ENCODE peak calls at places on chromosome 20, in ten cellular contexts. I, Q, B, U, R, G, W, V, Y and M are unnamed samples.

GRCh38 chr20:53865905-53866786 is 204.2 kb downstream of the BCAS1 start:
- DNase-seq in I (peak), Q (peak), B (peak), U (peak), R (peak), G (peak), W (peak), V (peak), Y (peak), M (peak)

GRCh38 chr20:18090044-18090443 is 32.3 kb upstream of the OVOL2 start:
- DNase-seq in I (no peak), Q (no peak), B (no peak), U (peak), R (no peak), G (peak), W (no peak), V (no peak), Y (no peak), M (no peak)

GRCh38 chr20:6418732-6419131 is 295.9 kb upstream of the FERMT1 start:
- DNase-seq in I (no peak), Q (no peak), B (peak), U (no peak), R (no peak), G (no peak), W (no peak), V (no peak), Y (no peak), M (no peak)

GRCh38 chr20:51697119-51697826 is 70.9 kb downstream of the ATP9A start:
- DNase-seq in I (no peak), Q (no peak), B (peak), U (peak), R (no peak), G (peak), W (no peak), V (no peak), Y (no peak), M (no peak)

GRCh38 chr20:8131598-8132014 is 460 bp upstream of the PLCB1 start:
- DNase-seq in I (peak), Q (no peak), B (no peak), U (no peak), R (no peak), G (peak), W (peak), V (no peak), Y (no peak), M (no peak)

GRCh38 chr20:4190792-4191519 is 175.6 kb upstream of the RNF24 start:
- DNase-seq in I (no peak), Q (no peak), B (no peak), U (peak), R (no peak), G (no peak), W (peak), V (no peak), Y (no peak), M (no peak)

GRCh38 chr20:58558483-58559367 is 43.5 kb upstream of the APCDD1L start:
- DNase-seq in I (no peak), Q (no peak), B (no peak), U (no peak), R (no peak), G (no peak), W (no peak), V (peak), Y (peak), M (no peak)

GRCh38 chr20:35215066-35215956 is 11.2 kb upstream of the MMP24 start:
- DNase-seq in I (no peak), Q (no peak), B (peak), U (peak), R (no peak), G (peak), W (peak), V (peak), Y (no peak), M (no peak)

GRCh38 chr20:57049298-57049697 is 217.1 kb downstream of the BMP7 start:
- DNase-seq in I (no peak), Q (no peak), B (no peak), U (no peak), R (no peak), G (no peak), W (no peak), V (no peak), Y (no peak), M (no peak)

GRCh38 chr20:528923-529594 is 14.5 kb downstream of the CSNK2A1 start:
- DNase-seq in I (peak), Q (no peak), B (peak), U (peak), R (peak), G (peak), W (peak), V (peak), Y (no peak), M (no peak)

GRCh38 chr20:46715292-46715756 is 5.9 kb downstream of the SLC2A10 start:
- DNase-seq in I (no peak), Q (peak), B (peak), U (peak), R (peak), G (peak), W (peak), V (peak), Y (peak), M (peak)

GRCh38 chr20:2520617-2521016 is 11.9 kb upstream of the ZNF343 start:
- DNase-seq in I (no peak), Q (no peak), B (no peak), U (no peak), R (no peak), G (no peak), W (no peak), V (no peak), Y (no peak), M (no peak)

GRCh38 chr20:58603656-58604184 is 47.4 kb upstream of the STX16 start:
- DNase-seq in I (peak), Q (no peak), B (peak), U (no peak), R (peak), G (peak), W (no peak), V (no peak), Y (no peak), M (no peak)

GRCh38 chr20:47258745-47259695 is 97.5 kb downstream of the ZMYND8 start:
- DNase-seq in I (peak), Q (no peak), B (peak), U (peak), R (no peak), G (peak), W (no peak), V (peak), Y (no peak), M (peak)

GRCh38 chr20:59733326-59733725 is 129.0 kb downstream of the PHACTR3 start:
- DNase-seq in I (no peak), Q (no peak), B (no peak), U (no peak), R (no peak), G (no peak), W (no peak), V (no peak), Y (peak), M (no peak)

GRCh38 chr20:56433880-56434255 is 21.8 kb downstream of the CASS4 start:
- DNase-seq in I (peak), Q (no peak), B (peak), U (no peak), R (peak), G (peak), W (no peak), V (no peak), Y (no peak), M (no peak)

GRCh38 chr20:49821850-49822249 is 9.2 kb downstream of the SLC9A8 start:
- DNase-seq in I (peak), Q (no peak), B (peak), U (peak), R (no peak), G (peak), W (no peak), V (peak), Y (no peak), M (peak)

GRCh38 chr20:38139919-38140753 is 24.9 kb downstream of the TGM2 start:
- DNase-seq in I (peak), Q (no peak), B (peak), U (peak), R (no peak), G (peak), W (no peak), V (peak), Y (no peak), M (no peak)

GRCh38 chr20:13061381-13061780 is 52.6 kb downstream of the SPTLC3 start:
- DNase-seq in I (no peak), Q (peak), B (no peak), U (peak), R (no peak), G (no peak), W (peak), V (peak), Y (no peak), M (no peak)

GRCh38 chr20:1191289-1191688 is 6.5 kb upstream of the TMEM74B start:
- DNase-seq in I (no peak), Q (no peak), B (no peak), U (no peak), R (no peak), G (no peak), W (no peak), V (no peak), Y (no peak), M (no peak)

GRCh38 chr20:891121-892080 is 24.7 kb downstream of the ANGPT4 start:
- DNase-seq in I (no peak), Q (peak), B (peak), U (peak), R (no peak), G (no peak), W (no peak), V (no peak), Y (no peak), M (peak)

GRCh38 chr20:3203315-3204123 is 963 bp downstream of the DDRGK1 start:
- DNase-seq in I (no peak), Q (peak), B (no peak), U (peak), R (no peak), G (peak), W (no peak), V (no peak), Y (peak), M (peak)

GRCh38 chr20:16385891-16386290 is 187.4 kb downstream of the KIF16B start:
- DNase-seq in I (no peak), Q (no peak), B (no peak), U (no peak), R (no peak), G (no peak), W (no peak), V (no peak), Y (no peak), M (peak)

GRCh38 chr20:60056345-60057122 is 98.3 kb downstream of the CDH26 start:
- DNase-seq in I (no peak), Q (no peak), B (no peak), U (no peak), R (no peak), G (no peak), W (no peak), V (no peak), Y (peak), M (no peak)

GRCh38 chr20:64166712-64167615 is 2.7 kb downstream of the MYT1 start:
- DNase-seq in I (no peak), Q (no peak), B (no peak), U (no peak), R (no peak), G (no peak), W (no peak), V (no peak), Y (peak), M (no peak)

GRCh38 chr20:38210741-38211140 is 45.7 kb upstream of the TGM2 start:
- DNase-seq in I (no peak), Q (no peak), B (peak), U (peak), R (no peak), G (no peak), W (peak), V (no peak), Y (no peak), M (no peak)

GRCh38 chr20:17859616-17860232 is 108.9 kb downstream of the SNX5 start:
- DNase-seq in I (no peak), Q (peak), B (no peak), U (no peak), R (no peak), G (no peak), W (no peak), V (no peak), Y (no peak), M (peak)

GRCh38 chr20:4604580-4604979 is 117.1 kb upstream of the PRND start:
- DNase-seq in I (no peak), Q (no peak), B (no peak), U (no peak), R (no peak), G (no peak), W (no peak), V (no peak), Y (no peak), M (no peak)

GRCh38 chr20:3165473-3166337 is 6.0 kb upstream of the FASTKD5 start:
- DNase-seq in I (no peak), Q (no peak), B (no peak), U (no peak), R (no peak), G (peak), W (no peak), V (no peak), Y (no peak), M (no peak)

GRCh38 chr20:50959543-50960126 is 1.0 kb downstream of the MOCS3 start:
- DNase-seq in I (no peak), Q (no peak), B (no peak), U (no peak), R (no peak), G (no peak), W (no peak), V (no peak), Y (no peak), M (no peak)

GRCh38 chr20:37543828-37544227 is 16.2 kb upstream of the BLCAP start:
- DNase-seq in I (peak), Q (no peak), B (no peak), U (peak), R (no peak), G (peak), W (peak), V (peak), Y (no peak), M (no peak)

GRCh38 chr20:18637296-18637695 is 49.4 kb downstream of the DTD1 start:
- DNase-seq in I (no peak), Q (no peak), B (no peak), U (no peak), R (no peak), G (no peak), W (no peak), V (no peak), Y (no peak), M (no peak)

GRCh38 chr20:47529840-47530239 is 28.2 kb downstream of the NCOA3 start:
- DNase-seq in I (no peak), Q (no peak), B (no peak), U (no peak), R (no peak), G (peak), W (no peak), V (no peak), Y (no peak), M (no peak)

GRCh38 chr20:35539756-35540212 is 2.1 kb upstream of the ERGIC3 start:
- DNase-seq in I (no peak), Q (peak), B (no peak), U (no peak), R (no peak), G (peak), W (no peak), V (no peak), Y (peak), M (peak)

GRCh38 chr20:4027590-4028265 is 12.4 kb upstream of the RNF24 start:
- DNase-seq in I (no peak), Q (no peak), B (no peak), U (no peak), R (no peak), G (no peak), W (no peak), V (no peak), Y (no peak), M (no peak)

GRCh38 chr20:42936482-42936881 is 253.2 kb downstream of the PTPRT start:
- DNase-seq in I (no peak), Q (no peak), B (no peak), U (no peak), R (no peak), G (no peak), W (no peak), V (no peak), Y (no peak), M (no peak)

GRCh38 chr20:43736588-43737091 is 9.8 kb upstream of the GTSF1L start:
- DNase-seq in I (no peak), Q (no peak), B (no peak), U (no peak), R (no peak), G (peak), W (no peak), V (peak), Y (peak), M (no peak)

GRCh38 chr20:35821807-35822242 is 50.0 kb downstream of the PHF20 start:
- DNase-seq in I (peak), Q (no peak), B (peak), U (peak), R (no peak), G (peak), W (peak), V (peak), Y (no peak), M (no peak)

GRCh38 chr20:56630506-56631317 is 1.6 kb downstream of the TFAP2C start:
- DNase-seq in I (no peak), Q (no peak), B (peak), U (no peak), R (no peak), G (peak), W (peak), V (no peak), Y (peak), M (peak)

DNA sequence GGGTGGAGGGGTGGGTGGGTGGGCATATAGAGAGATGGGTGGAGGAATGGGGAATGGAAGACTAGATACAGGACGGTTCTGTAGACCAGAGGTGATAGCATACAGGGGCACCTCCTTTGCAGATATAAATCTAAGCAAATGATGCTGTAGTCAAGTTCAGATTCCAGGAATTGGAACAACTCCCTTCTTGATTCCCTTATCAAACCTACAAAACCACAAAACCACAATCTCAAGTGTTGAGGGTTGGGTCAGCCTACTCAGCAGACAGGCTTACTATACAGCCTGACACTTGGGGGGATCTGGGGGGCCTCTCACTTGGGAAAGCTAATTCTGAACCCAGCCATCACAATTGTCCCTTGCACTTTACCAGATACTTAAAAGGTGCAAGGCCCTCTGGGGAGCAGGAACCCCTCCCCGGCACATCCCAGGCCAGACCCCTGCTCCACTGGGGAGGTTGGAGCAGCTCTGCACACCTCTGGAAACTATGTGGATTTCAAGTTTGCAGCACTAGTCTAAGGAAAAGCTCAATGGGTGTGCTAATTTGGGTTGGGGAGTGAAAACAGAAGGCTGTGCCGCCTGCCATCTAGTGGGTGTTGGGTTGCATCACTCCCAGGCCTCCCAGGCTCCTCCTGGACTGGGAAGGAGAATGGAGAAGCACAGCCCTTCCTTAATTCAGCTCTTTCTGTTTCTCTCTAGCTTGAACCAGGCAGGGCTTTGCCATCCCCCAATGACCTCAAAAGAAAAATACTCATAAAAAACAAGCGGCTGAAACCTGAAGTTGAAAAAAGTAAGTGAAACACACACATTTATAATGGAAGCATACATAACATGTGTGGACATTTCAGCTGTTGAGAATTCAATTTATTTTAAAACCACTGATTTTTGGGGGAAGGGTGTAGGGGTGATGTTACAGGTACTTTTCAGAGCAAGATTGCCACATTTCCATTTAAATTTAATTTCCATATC is 121.2 kb upstream of the LAMP5 start:
- DNase-seq in I (peak), Q (no peak), B (peak), U (peak), R (no peak), G (peak), W (peak), V (no peak), Y (peak), M (peak)
- TF ChIP-seq CTCF in I (peak), Q (peak), B (peak), U (peak), R (peak), G (peak), W (peak), V (peak), Y (peak), M (peak)

DNA sequence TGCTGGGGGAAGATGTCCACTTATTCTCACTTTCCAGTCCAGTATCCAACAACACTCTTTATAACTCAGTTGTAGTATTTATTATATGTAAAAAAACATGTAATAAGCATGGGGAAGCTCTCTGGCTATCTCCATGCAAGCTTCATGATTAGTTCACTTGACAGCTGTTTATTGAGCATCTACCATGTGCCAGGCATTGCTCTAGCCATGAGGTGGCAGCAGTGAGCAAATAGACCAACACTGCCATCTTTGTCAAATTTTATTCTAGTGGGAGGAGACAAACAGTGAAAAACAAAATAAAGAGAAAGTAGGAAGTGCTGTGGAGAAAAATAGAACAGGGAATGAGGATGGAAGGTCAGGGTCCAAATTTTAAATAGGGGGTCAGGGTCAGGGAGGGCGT is 131.8 kb downstream of the CFAP61 start:
- DNase-seq in I (no peak), Q (no peak), B (no peak), U (peak), R (no peak), G (peak), W (no peak), V (no peak), Y (no peak), M (no peak)
- TF ChIP-seq CTCF in I (peak), Q (no peak), B (no peak), U (peak), R (peak), G (peak), W (peak), V (peak), Y (peak), M (no peak)

DNA sequence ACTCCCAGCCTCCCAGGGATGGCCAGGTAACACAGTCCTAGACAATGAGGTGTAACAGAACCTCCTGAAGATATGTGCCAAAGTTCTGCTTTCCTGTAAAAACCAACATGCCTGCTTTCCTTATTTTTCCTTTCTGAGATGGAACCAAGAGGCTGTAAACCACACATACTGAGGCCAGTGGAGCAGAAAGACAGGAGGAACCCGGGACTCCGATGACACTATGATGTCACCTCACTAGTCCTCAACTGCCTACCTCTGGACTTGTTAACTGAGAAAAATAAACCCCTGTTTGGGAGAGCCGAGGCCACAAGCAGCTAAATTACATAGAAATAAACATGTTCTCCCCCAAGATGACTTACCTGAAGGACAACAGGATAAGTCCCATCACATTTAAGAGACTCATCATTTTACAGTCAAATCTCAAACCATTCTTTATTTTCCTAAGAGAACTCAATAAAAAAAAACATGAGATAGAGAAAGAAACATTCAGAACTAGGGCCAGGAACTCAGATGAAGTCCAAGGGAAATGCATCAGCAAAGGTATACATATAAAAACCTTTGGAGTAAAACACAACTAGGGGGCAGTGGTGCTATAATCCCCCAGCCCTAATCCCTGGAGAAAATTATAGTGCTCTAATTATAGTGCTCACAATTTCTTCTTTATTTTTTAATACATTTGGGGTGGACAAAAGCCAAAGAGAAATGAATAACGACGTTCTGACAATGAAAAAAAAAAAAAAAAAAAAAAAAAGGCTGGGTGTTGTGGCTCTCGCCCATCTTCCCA is 100.4 kb upstream of the EMILIN3 start:
- DNase-seq in I (no peak), Q (no peak), B (no peak), U (no peak), R (no peak), G (no peak), W (no peak), V (no peak), Y (no peak), M (no peak)
- TF ChIP-seq CTCF in I (no peak), Q (no peak), B (no peak), U (no peak), R (no peak), G (no peak), W (no peak), V (peak), Y (peak), M (no peak)

GRCh38 chr20:45307076-45307645 is 521 bp downstream of the RBPJL start:
- DNase-seq in I (no peak), Q (no peak), B (no peak), U (no peak), R (no peak), G (no peak), W (no peak), V (no peak), Y (no peak), M (no peak)
- TF ChIP-seq CTCF in I (no peak), Q (no peak), B (no peak), U (no peak), R (no peak), G (no peak), W (no peak), V (no peak), Y (no peak), M (no peak)

GRCh38 chr20:32018269-32019155 is 8.3 kb downstream of the CCM2L start:
- DNase-seq in I (no peak), Q (peak), B (no peak), U (peak), R (no peak), G (no peak), W (peak), V (peak), Y (peak), M (peak)
- TF ChIP-seq CTCF in I (no peak), Q (no peak), B (no peak), U (no peak), R (no peak), G (no peak), W (no peak), V (no peak), Y (peak), M (no peak)

GRCh38 chr20:62850333-62850974 is 11.2 kb downstream of the TCFL5 start:
- DNase-seq in I (no peak), Q (no peak), B (no peak), U (no peak), R (no peak), G (no peak), W (no peak), V (no peak), Y (peak), M (no peak)
- TF ChIP-seq CTCF in I (peak), Q (no peak), B (no peak), U (no peak), R (no peak), G (no peak), W (no peak), V (no peak), Y (peak), M (no peak)